ENCODE peak calls at places on chromosome 1, in seven cellular contexts. J, M, I, B, D, U and T are unnamed samples.

GRCh38 chr1:199226163-199226562 is 587.3 kb downstream of the PTPRC start:
- DNase-seq in I (no peak), M (no peak), B (no peak), U (peak; percentile 40), J (no peak), D (no peak), T (peak; percentile 77)

GRCh38 chr1:6184083-6184783 is 4.1 kb upstream of the CHD5 start:
- DNase-seq in D (no peak), M (no peak), I (no peak), J (no peak), U (no peak), B (no peak), T (no peak)

GRCh38 chr1:180230791-180231505 is 884 bp downstream of the LHX4 start:
- DNase-seq in M (no peak), U (peak; percentile 84), I (no peak), J (no peak), B (no peak), D (no peak), T (peak; percentile 53)

GRCh38 chr1:6280761-6281451 is 20.0 kb upstream of the GPR153 start:
- DNase-seq in M (peak; percentile 38), I (no peak), D (no peak), B (no peak), U (peak; percentile 7), J (no peak), T (peak; percentile 63)

GRCh38 chr1:3229081-3229725 is 160.2 kb downstream of the PRDM16 start:
- DNase-seq in D (no peak), U (no peak), M (no peak), B (no peak), J (no peak), I (no peak), T (no peak)

GRCh38 chr1:4379451-4380175 is 274.8 kb upstream of the AJAP1 start:
- DNase-seq in U (no peak), M (no peak), I (no peak), J (no peak), D (no peak), B (no peak), T (peak; percentile 41)

GRCh38 chr1:56696663-56697062 is 51.5 kb downstream of the PRKAA2 start:
- DNase-seq in M (no peak), J (no peak), B (no peak), I (no peak), U (no peak), D (no peak), T (no peak)

GRCh38 chr1:61301824-61302652 is 219.7 kb downstream of the NFIA start:
- DNase-seq in D (no peak), M (no peak), U (no peak), I (no peak), B (no peak), J (no peak), T (no peak)

GRCh38 chr1:203151362-203152157 is 24.0 kb downstream of the ADORA1 start:
- DNase-seq in J (no peak), B (no peak), U (peak; percentile 96), M (no peak), D (no peak), I (no peak), T (no peak)

GRCh38 chr1:210597555-210598134 is 268.9 kb downstream of the HHAT start:
- DNase-seq in U (peak; percentile 90), J (no peak), M (no peak), D (no peak), I (no peak), B (no peak), T (peak; percentile 96)

GRCh38 chr1:109542657-109543056 is 3.0 kb downstream of the GPR61 start:
- DNase-seq in B (no peak), U (no peak), I (no peak), D (no peak), M (no peak), J (no peak), T (no peak)

GRCh38 chr1:37794372-37795339 is 1.0 kb downstream of the MANEAL start:
- DNase-seq in U (peak; percentile 23), D (no peak), J (no peak), I (no peak), B (no peak), M (no peak), T (no peak)

GRCh38 chr1:1628656-1629429 is 3.1 kb upstream of the MMP23B start:
- DNase-seq in I (peak; percentile 51), D (no peak), B (no peak), M (no peak), U (no peak), J (no peak), T (no peak)

GRCh38 chr1:214234635-214235025 is 46.3 kb upstream of the SMYD2 start:
- DNase-seq in D (peak; percentile 90), B (no peak), I (no peak), J (no peak), M (no peak), U (no peak), T (peak; percentile 8)

GRCh38 chr1:174445817-174446216 is 1.9 kb upstream of the GPR52 start:
- DNase-seq in D (no peak), M (no peak), I (no peak), J (no peak), U (no peak), B (no peak), T (no peak)

GRCh38 chr1:166165661-166166399 is 971 bp downstream of the FAM78B start:
- DNase-seq in M (no peak), I (no peak), B (no peak), J (no peak), U (peak; percentile 6), D (no peak), T (no peak)

GRCh38 chr1:109846846-109847245 is 63.8 kb upstream of the CSF1 start:
- DNase-seq in J (no peak), U (no peak), I (no peak), D (no peak), M (no peak), B (no peak), T (no peak)

GRCh38 chr1:117735045-117735992 is 129.5 kb downstream of the TENT5C start:
- DNase-seq in M (no peak), J (no peak), U (peak; percentile 62), D (no peak), I (peak; percentile 58), B (no peak), T (peak; percentile 72)

GRCh38 chr1:23400324-23401110 is 24.0 kb downstream of the TCEA3 start:
- DNase-seq in D (no peak), U (no peak), I (no peak), J (no peak), B (no peak), M (no peak), T (peak; percentile 41)

GRCh38 chr1:64917907-64918306 is 48.4 kb downstream of the JAK1 start:
- DNase-seq in I (no peak), B (no peak), U (no peak), J (no peak), D (no peak), M (no peak), T (no peak)

GRCh38 chr1:71621785-71622184 is 541.0 kb upstream of the ZRANB2 start:
- DNase-seq in D (no peak), B (no peak), M (no peak), J (no peak), I (no peak), U (no peak), T (no peak)

GRCh38 chr1:21897844-21898243 is 39.3 kb downstream of the HSPG2 start:
- DNase-seq in U (no peak), M (no peak), D (no peak), I (no peak), B (no peak), J (no peak), T (no peak)

GRCh38 chr1:160062134-160062533 is 7.8 kb downstream of the KCNJ10 start:
- DNase-seq in U (no peak), B (no peak), M (no peak), D (no peak), J (no peak), I (no peak), T (no peak)

GRCh38 chr1:28553229-28553930 is 495 bp downstream of the TRNAU1AP start:
- DNase-seq in I (peak; percentile 59), M (peak; percentile 13), D (no peak), J (peak; percentile 15), B (peak; percentile 10), U (peak; percentile 41), T (peak; percentile 41)

GRCh38 chr1:23216771-23217420 is 406 bp downstream of the HTR1D start:
- DNase-seq in U (no peak), B (no peak), D (peak; percentile 28), J (no peak), M (peak; percentile 59), I (peak; percentile 16), T (no peak)

GRCh38 chr1:179821524-179821923 is 56.1 kb downstream of the TOR1AIP2 start:
- DNase-seq in M (no peak), B (no peak), I (no peak), D (no peak), J (no peak), U (no peak), T (no peak)

GRCh38 chr1:67534627-67535065 is 104.4 kb upstream of the SERBP1 start:
- DNase-seq in I (no peak), M (no peak), D (no peak), U (no peak), J (no peak), B (no peak), T (peak; percentile 90)

GRCh38 chr1:19450811-19451564 is 34.4 kb downstream of the CAPZB start:
- DNase-seq in B (no peak), U (peak; percentile 63), J (no peak), I (no peak), D (no peak), M (no peak), T (peak; percentile 99)